ENCODE peak calls at places on chromosomes 4 and X, in eight cellular contexts. H is IMR-90; J is WERI-Rb-1; A is CD8-positive, alpha-beta memory T cell; X is CD4-positive, CD25-positive, alpha-beta regulatory T cell; T is brain microvascular endothelial cell; I is MM.1S; P is aorta. D is an unnamed sample.

GRCh38 chr4:85829276-85830051 is 354.5 kb downstream of the ARHGAP24 start:
- DNase-seq in T (no peak), X (no peak), A (no peak), J (no peak), I (no peak), H (peak; percentile 66), P (no peak), D (no peak)

GRCh38 chrX:150370589-150371312 is 7.6 kb downstream of the MAMLD1 start:
- DNase-seq in J (no peak), A (no peak), H (peak; percentile 0), X (no peak), T (no peak), I (no peak), P (no peak), D (no peak)

GRCh38 chr4:184100297-184100885 is 117.3 kb downstream of the ENPP6 start:
- DNase-seq in I (peak; percentile 26), A (no peak), X (no peak), J (peak; percentile 77), P (no peak), H (peak; percentile 26), T (peak; percentile 5), D (no peak)

GRCh38 chr4:169634975-169635374 is 14.6 kb downstream of the CLCN3 start:
- DNase-seq in X (no peak), A (no peak), P (no peak), T (no peak), I (no peak), H (no peak), J (no peak), D (no peak)

GRCh38 chrX:114580336-114580735 is 3.5 kb upstream of the HTR2C start:
- DNase-seq in T (no peak), J (no peak), A (no peak), H (no peak), X (no peak), P (no peak), I (no peak), D (no peak)

GRCh38 chr4:143514432-143514831 is 930 bp downstream of the SMARCA5 start:
- DNase-seq in T (peak; percentile 38), X (no peak), I (peak; percentile 30), A (no peak), H (peak; percentile 48), J (peak; percentile 80), P (peak; percentile 79), D (peak; percentile 2)

GRCh38 chrX:144494069-144494468 is 610.2 kb downstream of the UBE2NL start:
- DNase-seq in T (no peak), P (no peak), X (no peak), J (no peak), I (no peak), A (no peak), H (no peak), D (no peak)

GRCh38 chrX:23003121-23003520 is 3.4 kb downstream of the DDX53 start:
- DNase-seq in X (no peak), I (no peak), H (peak; percentile 53), P (no peak), A (no peak), T (peak; percentile 20), J (no peak), D (no peak)

GRCh38 chr4:2042207-2042946 is 16.8 kb upstream of the NAT8L start:
- DNase-seq in A (peak; percentile 33), X (peak; percentile 28), H (no peak), T (no peak), I (peak; percentile 38), P (peak; percentile 78), J (peak; percentile 43), D (peak; percentile 12)

GRCh38 chrX:67338262-67338661 is 205.6 kb upstream of the AR start:
- DNase-seq in J (no peak), P (no peak), X (no peak), I (no peak), A (no peak), H (no peak), T (no peak), D (no peak)

GRCh38 chrX:67346667-67347066 is 197.2 kb upstream of the AR start:
- DNase-seq in X (no peak), P (no peak), A (no peak), I (no peak), T (no peak), H (no peak), J (no peak), D (no peak)

GRCh38 chrX:67347145-67347544 is 196.7 kb upstream of the AR start:
- DNase-seq in T (no peak), I (no peak), P (no peak), H (no peak), J (no peak), X (no peak), A (no peak), D (no peak)

GRCh38 chrX:67346225-67346624 is 197.6 kb upstream of the AR start:
- DNase-seq in T (no peak), H (no peak), A (no peak), X (no peak), P (no peak), I (no peak), J (no peak), D (no peak)

GRCh38 chrX:67342138-67342537 is 201.7 kb upstream of the AR start:
- DNase-seq in I (no peak), A (no peak), P (no peak), J (no peak), H (no peak), T (no peak), X (no peak), D (no peak)
- H3K4me3 ChIP-seq in I (no peak overlapping the region), A (no peak overlapping the region), P (no peak overlapping the region), J (no peak overlapping the region), H (no peak overlapping the region), T (no peak overlapping the region), X (no peak overlapping the region), D (no peak overlapping the region)

GRCh38 chr4:159677521-159677920 is 574.6 kb downstream of the RAPGEF2 start:
- DNase-seq in P (no peak), T (peak; percentile 27), I (no peak), X (no peak), H (no peak), J (no peak), A (no peak), D (no peak)
- H3K27ac ChIP-seq in P (no peak overlapping the region), T (no peak overlapping the region), I (no peak overlapping the region), X (no peak overlapping the region), H (no peak overlapping the region), J (no peak overlapping the region), A (no peak overlapping the region), D (no peak overlapping the region)

DNA sequence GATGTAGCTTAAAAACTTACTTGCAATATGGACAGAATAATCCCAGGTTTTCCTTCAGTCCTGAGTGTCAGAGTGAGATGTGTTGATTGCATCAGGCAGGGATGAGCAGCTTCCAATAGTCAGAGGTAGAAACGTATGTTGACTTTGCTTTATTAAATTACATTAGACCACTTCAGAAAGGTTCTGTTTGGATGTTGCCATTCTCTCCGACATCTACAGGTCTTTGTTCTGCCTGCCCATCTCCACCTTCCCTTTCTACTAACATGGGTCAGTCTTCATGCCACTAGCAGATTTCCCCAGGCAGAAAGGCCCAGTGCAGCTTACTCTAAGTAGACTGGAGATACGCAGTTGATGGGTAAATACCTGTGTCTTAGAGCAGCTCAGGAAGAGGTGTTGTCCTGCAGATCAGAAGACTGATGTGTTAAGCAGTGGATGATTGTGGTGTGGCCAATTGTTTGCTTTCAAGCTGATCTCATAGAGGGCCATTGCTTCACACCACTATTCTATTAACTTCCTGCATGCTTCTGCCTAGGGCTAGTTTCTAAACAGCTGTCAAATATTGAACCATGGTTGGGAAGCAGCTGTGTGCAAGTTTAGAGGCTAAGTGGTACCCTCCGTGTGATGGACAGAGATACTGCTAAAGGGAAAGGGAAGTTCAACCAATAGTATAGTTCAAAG is 1.8 kb downstream of the FRMPD4 start:
- DNase-seq in P (no peak), J (no peak), H (peak; percentile 24), T (no peak), I (no peak), A (no peak), X (no peak), D (no peak)
- H3K4me3 ChIP-seq in P (no peak overlapping the region), J (no peak overlapping the region), H (peak overlapping the region; percentile 23), T (no peak overlapping the region), I (no peak overlapping the region), A (no peak overlapping the region), X (no peak overlapping the region), D (no peak overlapping the region)

DNA sequence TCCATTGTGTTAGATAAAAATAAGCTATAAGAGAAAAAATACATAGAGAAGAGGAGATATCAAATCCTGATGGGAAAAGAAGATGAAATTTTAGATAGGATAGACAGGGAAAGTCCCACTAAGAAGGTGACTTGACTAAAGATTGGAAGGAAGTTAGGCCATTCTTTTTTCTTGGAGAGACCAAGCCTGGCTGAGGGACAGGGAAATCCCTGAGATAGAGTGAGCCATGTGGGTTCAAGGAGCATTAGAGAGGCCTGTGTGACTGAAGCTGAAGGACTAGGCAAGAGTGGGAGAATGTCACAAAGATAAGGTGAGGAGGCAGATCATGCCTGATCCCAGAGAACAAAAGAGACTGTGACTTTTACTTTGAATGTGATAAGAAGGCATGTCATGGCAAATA is 5.2 kb upstream of the DDX60L start:
- DNase-seq in A (no peak), J (no peak), X (no peak), T (no peak), I (no peak), H (no peak), P (no peak), D (no peak)
- H3K27ac ChIP-seq in A (no peak overlapping the region), J (no peak overlapping the region), X (no peak overlapping the region), T (no peak overlapping the region), I (no peak overlapping the region), H (peak overlapping the region; percentile 71), P (no peak overlapping the region), D (no peak overlapping the region)

GRCh38 chrX:67544871-67545771 is 1.3 kb downstream of the AR start:
- DNase-seq in A (no peak), I (no peak), P (peak; percentile 78), X (no peak), H (peak; percentile 22), J (no peak), T (peak; percentile 18), D (no peak)
- H3K4me3 ChIP-seq in A (no peak overlapping the region), I (peak overlapping the region; percentile 48), P (peak overlapping the region; percentile 52), X (no peak overlapping the region), H (peak overlapping the region; percentile 48), J (no peak overlapping the region), T (peak overlapping the region; percentile 59), D (no peak overlapping the region)

GRCh38 chr4:156794863-156795262 is 176.7 kb downstream of the PDGFC start:
- DNase-seq in X (no peak), I (no peak), J (no peak), T (no peak), A (no peak), P (no peak), H (no peak), D (no peak)
- H3K27ac ChIP-seq in X (no peak overlapping the region), I (no peak overlapping the region), J (no peak overlapping the region), T (no peak overlapping the region), A (no peak overlapping the region), P (no peak overlapping the region), H (no peak overlapping the region), D (no peak overlapping the region)

DNA sequence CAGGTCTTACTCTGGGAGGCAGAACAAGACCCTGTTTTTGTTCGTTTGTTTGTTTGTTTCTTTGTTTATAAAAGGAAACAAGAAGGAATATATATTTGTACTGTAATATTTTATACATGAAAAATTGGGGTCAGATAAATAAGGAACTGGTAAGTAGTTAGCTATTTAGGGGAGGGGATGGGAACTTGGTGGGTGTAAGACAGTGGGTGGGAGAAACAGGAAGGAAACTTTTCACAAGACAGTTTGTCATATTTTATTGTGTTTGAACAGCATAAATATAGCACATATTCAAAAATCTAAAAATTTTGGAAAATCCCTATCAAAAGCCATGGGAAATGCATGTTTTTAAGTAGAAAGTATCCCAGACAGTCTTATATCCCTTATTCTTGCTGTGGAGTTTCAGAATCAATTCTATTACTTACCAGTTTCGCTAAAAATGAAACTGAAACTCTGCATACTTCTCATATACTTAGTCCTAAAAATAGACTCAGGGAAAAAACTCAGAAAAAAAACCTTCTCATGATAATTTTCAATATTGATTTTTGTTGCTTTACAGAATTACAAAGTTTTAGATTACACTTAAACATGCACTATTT is 22.3 kb upstream of the RASGEF1B start:
- DNase-seq in J (no peak), H (no peak), A (peak; percentile 30), T (no peak), I (peak; percentile 92), P (no peak), X (peak; percentile 28), D (no peak)
- H3K4me3 ChIP-seq in J (no peak overlapping the region), H (no peak overlapping the region), A (peak overlapping the region; percentile 50), T (no peak overlapping the region), I (peak overlapping the region; percentile 25), P (no peak overlapping the region), X (peak overlapping the region; percentile 79), D (peak overlapping the region; percentile 35)

D was measured in effector memory CD4-positive, alpha-beta T cell.